ENCODE peak calls at places on chromosomes 6 and 20, in seven cellular contexts. C is IMR-90, H is H9, I is H1, M is mesendoderm, F is neuronal stem cell, E is trophoblast cell. W is an unnamed sample.

GRCh38 chr6:7108196-7108963 is 619 bp downstream of the RREB1 start:
- DNase-seq in E (peak; percentile 82), I (peak; percentile 68), C (peak; percentile 49), M (peak; percentile 75), H (peak; percentile 62), F (peak; percentile 35), W (peak; percentile 70)

GRCh38 chr6:45595010-45595851 is 217.5 kb upstream of the SUPT3H start:
- DNase-seq in E (no peak), H (no peak), M (no peak), F (no peak), C (no peak), I (peak; percentile 22), W (peak; percentile 18)

GRCh38 chr6:83893024-83893423 is 33.5 kb downstream of the CYB5R4 start:
- DNase-seq in H (no peak), C (no peak), E (no peak), M (no peak), I (no peak), F (no peak), W (no peak)

GRCh38 chr20:61253264-61253639 is 1.2 kb downstream of the CDH4 start:
- DNase-seq in E (no peak), H (peak; percentile 48), F (peak; percentile 53), I (peak; percentile 65), M (peak; percentile 57), C (peak; percentile 45), W (peak; percentile 65)

GRCh38 chr6:138692058-138692977 is 81.3 kb upstream of the CCDC28A start:
- DNase-seq in H (peak; percentile 65), M (peak; percentile 65), F (peak; percentile 72), I (peak; percentile 87), C (peak; percentile 50), E (peak; percentile 40), W (peak; percentile 71)

GRCh38 chr6:122491915-122492537 is 20.4 kb upstream of the SERINC1 start:
- DNase-seq in I (peak; percentile 74), F (peak; percentile 53), E (peak; percentile 59), H (no peak), M (peak; percentile 82), C (peak; percentile 67), W (peak; percentile 76)

GRCh38 chr6:145199961-145200360 is 535.4 kb downstream of the EPM2A start:
- DNase-seq in F (no peak), I (no peak), H (no peak), M (no peak), C (peak; percentile 65), E (no peak), W (peak; percentile 77)

GRCh38 chr6:117960906-117961700 is 54.0 kb downstream of the SLC35F1 start:
- DNase-seq in H (no peak), C (no peak), E (no peak), I (no peak), F (no peak), M (peak; percentile 7), W (no peak)

GRCh38 chr6:99905209-99906106 is 88.6 kb downstream of the MCHR2 start:
- DNase-seq in H (no peak), F (peak; percentile 31), C (peak; percentile 56), I (no peak), E (peak; percentile 4), M (peak; percentile 71), W (peak; percentile 40)

GRCh38 chr20:9442858-9443257 is 71.5 kb upstream of the LAMP5 start:
- DNase-seq in C (peak; percentile 56), M (peak; percentile 41), I (no peak), E (no peak), H (no peak), F (no peak), W (peak; percentile 5)

GRCh38 chr6:14031516-14031915 is 86.1 kb upstream of the CD83 start:
- DNase-seq in C (peak; percentile 36), M (no peak), E (no peak), I (no peak), H (no peak), F (no peak), W (no peak)

GRCh38 chr6:3208096-3208774 is 19.2 kb downstream of the TUBB2B start:
- DNase-seq in H (no peak), C (peak; percentile 95), F (no peak), I (no peak), M (peak; percentile 63), E (peak; percentile 96), W (peak; percentile 58)

GRCh38 chr20:54339093-54339492 is 131.2 kb downstream of the PFDN4 start:
- DNase-seq in I (no peak), H (no peak), M (no peak), C (no peak), F (no peak), E (no peak), W (no peak)

GRCh38 chr20:4161447-4162251 is 146.3 kb upstream of the RNF24 start:
- DNase-seq in H (no peak), I (no peak), E (no peak), F (no peak), M (no peak), C (no peak), W (peak; percentile 21)

GRCh38 chr20:32356935-32357868 is 929 bp upstream of the ASXL1 start:
- DNase-seq in H (no peak), C (peak; percentile 50), M (no peak), E (peak; percentile 95), I (no peak), F (no peak), W (no peak)

GRCh38 chr6:166728884-166729530 is 102.0 kb upstream of the RPS6KA2 start:
- DNase-seq in I (no peak), E (no peak), C (no peak), H (no peak), M (no peak), F (no peak), W (no peak)

GRCh38 chr20:35341366-35342028 is 49.3 kb upstream of the FAM83C start:
- DNase-seq in H (no peak), I (no peak), C (peak; percentile 29), M (no peak), F (no peak), E (no peak), W (no peak)

DNA sequence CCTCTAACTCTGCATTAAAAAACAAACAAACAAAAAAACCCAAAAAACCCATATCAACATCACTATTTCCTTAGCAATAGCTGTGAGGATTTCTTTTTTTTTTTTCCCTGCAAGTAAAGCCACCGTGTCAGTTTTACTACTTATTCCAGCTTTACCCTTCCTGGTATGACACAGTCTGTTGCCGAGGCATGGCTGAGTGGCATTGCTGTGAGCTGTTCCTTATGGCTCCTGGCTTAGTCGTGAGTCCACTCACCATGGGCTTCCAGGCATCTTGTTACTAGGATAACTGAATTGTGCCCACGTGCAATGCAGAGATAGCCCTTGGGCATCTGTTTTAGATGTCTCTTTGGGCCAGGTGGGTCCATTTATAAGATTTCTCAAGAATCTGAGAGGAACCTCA is 84.8 kb downstream of the LRRC1 start:
- DNase-seq in I (no peak), F (no peak), H (no peak), M (no peak), C (peak; percentile 20), E (no peak), W (no peak)
- H3K23ac ChIP-seq in I (no peak overlapping the region), F (no peak overlapping the region), H (no peak overlapping the region), M (no peak overlapping the region), C (no peak overlapping the region), E (no peak overlapping the region), W (no peak overlapping the region)

GRCh38 chr20:40813708-40814327 is 124.8 kb upstream of the MAFB start:
- DNase-seq in E (no peak), M (no peak), I (no peak), F (no peak), H (no peak), C (no peak), W (no peak)

GRCh38 chr20:40814328-40814960 is 125.4 kb upstream of the MAFB start:
- DNase-seq in H (peak; percentile 4), I (no peak), E (no peak), F (no peak), M (no peak), C (no peak), W (no peak)

GRCh38 chr20:40813213-40813510 is 124.1 kb upstream of the MAFB start:
- DNase-seq in H (peak; percentile 12), E (no peak), M (no peak), I (no peak), C (no peak), F (no peak), W (no peak)

GRCh38 chr20:40816039-40816352 is 127.0 kb upstream of the MAFB start:
- DNase-seq in F (no peak), M (no peak), E (no peak), C (no peak), H (no peak), I (no peak), W (no peak)

GRCh38 chr20:40815156-40816038 is 126.4 kb upstream of the MAFB start:
- DNase-seq in C (no peak), I (no peak), H (no peak), M (no peak), F (no peak), E (no peak), W (no peak)
- H3K23ac ChIP-seq in C (no peak overlapping the region), I (no peak overlapping the region), H (no peak overlapping the region), M (no peak overlapping the region), F (no peak overlapping the region), E (no peak overlapping the region), W (no peak overlapping the region)

GRCh38 chr20:39222102-39222501 is 260.0 kb downstream of the DHX35 start:
- DNase-seq in H (no peak), F (peak; percentile 37), E (no peak), M (no peak), I (no peak), C (no peak), W (no peak)

GRCh38 chr20:39225978-39226377 is 263.8 kb downstream of the DHX35 start:
- DNase-seq in H (no peak), C (no peak), E (no peak), M (no peak), F (no peak), I (no peak), W (no peak)

GRCh38 chr20:39225536-39225935 is 263.4 kb downstream of the DHX35 start:
- DNase-seq in E (no peak), H (no peak), C (no peak), F (no peak), M (no peak), I (no peak), W (no peak)
- H3K23ac ChIP-seq in E (no peak overlapping the region), H (no peak overlapping the region), C (no peak overlapping the region), F (no peak overlapping the region), M (no peak overlapping the region), I (no peak overlapping the region), W (no peak overlapping the region)

GRCh38 chr6:44444853-44445252 is 57.3 kb downstream of the CDC5L start:
- DNase-seq in H (no peak), I (no peak), E (no peak), C (no peak), F (no peak), M (no peak), W (no peak)

GRCh38 chr6:44441091-44441855 is 53.8 kb downstream of the CDC5L start:
- DNase-seq in I (no peak), F (no peak), H (no peak), E (no peak), C (no peak), M (no peak), W (no peak)

GRCh38 chr6:44439270-44440045 is 52.0 kb downstream of the CDC5L start:
- DNase-seq in E (peak; percentile 54), M (no peak), I (no peak), H (no peak), F (no peak), C (peak; percentile 83), W (peak; percentile 66)

GRCh38 chr6:44442235-44442634 is 54.7 kb downstream of the CDC5L start:
- DNase-seq in E (no peak), C (no peak), I (no peak), F (no peak), M (no peak), H (no peak), W (no peak)

GRCh38 chr6:44442833-44443444 is 55.4 kb downstream of the CDC5L start:
- DNase-seq in H (no peak), I (no peak), E (no peak), F (no peak), M (no peak), C (no peak), W (no peak)
- H3K23ac ChIP-seq in H (no peak overlapping the region), I (no peak overlapping the region), E (no peak overlapping the region), F (no peak overlapping the region), M (no peak overlapping the region), C (no peak overlapping the region), W (no peak overlapping the region)

W was measured in mesenchymal stem cell.